ENCODE peak calls at places on chromosomes 12 and 14, in five cellular contexts. One of them, this sample, is unnamed.

GRCh38 chr12:116524311-116524710 is 34.9 kb upstream of the MAP1LC3B2 start:
- DNase-seq in AG04450: no peak
- DNase-seq in effector CD4-positive, alpha-beta T cell: no peak
- DNase-seq in EL: no peak
- DNase-seq in HFFc6: no peak
- DNase-seq in this sample: no peak

GRCh38 chr12:109291531-109292341 is 17.3 kb downstream of the FOXN4 start:
- DNase-seq in EL: peak; percentile 13
- DNase-seq in effector CD4-positive, alpha-beta T cell: no peak
- DNase-seq in HFFc6: no peak
- DNase-seq in AG04450: no peak
- DNase-seq in this sample: no peak

GRCh38 chr14:41549821-41550597 is 56.7 kb upstream of the LRFN5 start:
- DNase-seq in HFFc6: no peak
- DNase-seq in EL: no peak
- DNase-seq in AG04450: no peak
- DNase-seq in effector CD4-positive, alpha-beta T cell: no peak
- DNase-seq in this sample: no peak

GRCh38 chr12:52766351-52767019 is 10.7 kb downstream of the KRT76 start:
- DNase-seq in HFFc6: no peak
- DNase-seq in AG04450: no peak
- DNase-seq in effector CD4-positive, alpha-beta T cell: no peak
- DNase-seq in EL: no peak
- DNase-seq in this sample: no peak

GRCh38 chr14:22263961-22264360 is 325.1 kb downstream of the DAD1 start:
- DNase-seq in AG04450: no peak
- DNase-seq in effector CD4-positive, alpha-beta T cell: no peak
- DNase-seq in EL: no peak
- DNase-seq in HFFc6: no peak
- DNase-seq in this sample: peak; percentile 87

GRCh38 chr14:53409974-53410373 is 256.9 kb upstream of the DDHD1 start:
- DNase-seq in EL: peak; percentile 81
- DNase-seq in AG04450: no peak
- DNase-seq in effector CD4-positive, alpha-beta T cell: no peak
- DNase-seq in HFFc6: peak; percentile 70
- DNase-seq in this sample: peak; percentile 77

GRCh38 chr12:57549909-57550627 is at the start of gene KIF5A:
- DNase-seq in EL: peak; percentile 39
- DNase-seq in effector CD4-positive, alpha-beta T cell: peak; percentile 34
- DNase-seq in AG04450: no peak
- DNase-seq in HFFc6: no peak
- DNase-seq in this sample: peak; percentile 17

GRCh38 chr14:80215756-80216581 is 4.7 kb upstream of the DIO2 start:
- DNase-seq in EL: no peak
- DNase-seq in AG04450: no peak
- DNase-seq in effector CD4-positive, alpha-beta T cell: no peak
- DNase-seq in HFFc6: no peak
- DNase-seq in this sample: peak; percentile 95

GRCh38 chr12:110059651-110060000 is 11.3 kb upstream of the C12orf76 start:
- DNase-seq in effector CD4-positive, alpha-beta T cell: no peak
- DNase-seq in EL: no peak
- DNase-seq in AG04450: no peak
- DNase-seq in HFFc6: no peak
- DNase-seq in this sample: no peak

GRCh38 chr12:67318786-67319185 is 49.6 kb downstream of the CAND1 start:
- DNase-seq in effector CD4-positive, alpha-beta T cell: no peak
- DNase-seq in EL: no peak
- DNase-seq in AG04450: no peak
- DNase-seq in HFFc6: no peak
- DNase-seq in this sample: peak; percentile 53

GRCh38 chr14:101289230-101289690 is 272.0 kb upstream of the DIO3 start:
- DNase-seq in effector CD4-positive, alpha-beta T cell: no peak
- DNase-seq in HFFc6: no peak
- DNase-seq in EL: no peak
- DNase-seq in AG04450: no peak
- DNase-seq in this sample: no peak

GRCh38 chr12:131408036-131408365 is 302.9 kb upstream of the SFSWAP start:
- DNase-seq in EL: no peak
- DNase-seq in HFFc6: no peak
- DNase-seq in effector CD4-positive, alpha-beta T cell: no peak
- DNase-seq in AG04450: no peak
- DNase-seq in this sample: no peak

GRCh38 chr14:59278111-59278510 is 89.6 kb downstream of the DAAM1 start:
- DNase-seq in AG04450: peak; percentile 72
- DNase-seq in EL: peak; percentile 93
- DNase-seq in effector CD4-positive, alpha-beta T cell: no peak
- DNase-seq in HFFc6: peak; percentile 87
- DNase-seq in this sample: peak; percentile 92

GRCh38 chr12:130452546-130452945 is 114.9 kb downstream of the PIWIL1 start:
- DNase-seq in AG04450: no peak
- DNase-seq in HFFc6: no peak
- DNase-seq in effector CD4-positive, alpha-beta T cell: no peak
- DNase-seq in EL: no peak
- DNase-seq in this sample: no peak

GRCh38 chr14:104536942-104537612 is 42.5 kb upstream of the C14orf180 start:
- DNase-seq in effector CD4-positive, alpha-beta T cell: no peak
- DNase-seq in HFFc6: no peak
- DNase-seq in EL: peak; percentile 61
- DNase-seq in AG04450: no peak
- DNase-seq in this sample: peak; percentile 61

GRCh38 chr12:45051490-45052105 is 699 bp upstream of the DBX2 start:
- DNase-seq in AG04450: no peak
- DNase-seq in effector CD4-positive, alpha-beta T cell: no peak
- DNase-seq in HFFc6: no peak
- DNase-seq in EL: peak; percentile 2
- DNase-seq in this sample: no peak

GRCh38 chr14:100774164-100774537 is 47.5 kb downstream of the DLK1 start:
- DNase-seq in HFFc6: no peak
- DNase-seq in EL: no peak
- DNase-seq in effector CD4-positive, alpha-beta T cell: no peak
- DNase-seq in AG04450: no peak
- DNase-seq in this sample: no peak

GRCh38 chr12:109586385-109587296 is 13.0 kb downstream of the MVK start:
- DNase-seq in HFFc6: no peak
- DNase-seq in AG04450: no peak
- DNase-seq in EL: no peak
- DNase-seq in effector CD4-positive, alpha-beta T cell: no peak
- DNase-seq in this sample: no peak

GRCh38 chr12:132804426-132804861 is 24.2 kb downstream of the GOLGA3 start:
- DNase-seq in EL: no peak
- DNase-seq in HFFc6: no peak
- DNase-seq in AG04450: no peak
- DNase-seq in effector CD4-positive, alpha-beta T cell: no peak
- DNase-seq in this sample: peak; percentile 48

GRCh38 chr12:15423629-15424028 is 101.3 kb downstream of the PTPRO start:
- DNase-seq in effector CD4-positive, alpha-beta T cell: no peak
- DNase-seq in EL: peak; percentile 13
- DNase-seq in HFFc6: no peak
- DNase-seq in AG04450: no peak
- DNase-seq in this sample: peak; percentile 6

GRCh38 chr12:6863586-6864321 is 3.6 kb upstream of the TPI1 start:
- DNase-seq in EL: peak; percentile 39
- DNase-seq in effector CD4-positive, alpha-beta T cell: no peak
- DNase-seq in HFFc6: no peak
- DNase-seq in AG04450: no peak
- DNase-seq in this sample: no peak

GRCh38 chr12:106493531-106493930 is 89.3 kb upstream of the RFX4 start:
- DNase-seq in HFFc6: no peak
- DNase-seq in AG04450: no peak
- DNase-seq in effector CD4-positive, alpha-beta T cell: no peak
- DNase-seq in EL: no peak
- DNase-seq in this sample: no peak

GRCh38 chr14:102034301-102034700 is 52.5 kb downstream of the HSP90AA1 start:
- DNase-seq in HFFc6: no peak
- DNase-seq in effector CD4-positive, alpha-beta T cell: no peak
- DNase-seq in EL: no peak
- DNase-seq in AG04450: no peak
- DNase-seq in this sample: no peak

GRCh38 chr12:126488786-126489185 is 1423.6 kb downstream of the AACS start:
- DNase-seq in effector CD4-positive, alpha-beta T cell: no peak
- DNase-seq in AG04450: no peak
- DNase-seq in EL: no peak
- DNase-seq in HFFc6: no peak
- DNase-seq in this sample: no peak

GRCh38 chr14:82510007-82510406 is 976.4 kb upstream of the SEL1L start:
- DNase-seq in HFFc6: no peak
- DNase-seq in AG04450: no peak
- DNase-seq in effector CD4-positive, alpha-beta T cell: no peak
- DNase-seq in EL: no peak
- DNase-seq in this sample: no peak

GRCh38 chr12:93197067-93197593 is 180.6 kb upstream of the NUDT4 start:
- DNase-seq in EL: peak; percentile 61
- DNase-seq in AG04450: no peak
- DNase-seq in HFFc6: peak; percentile 65
- DNase-seq in effector CD4-positive, alpha-beta T cell: no peak
- DNase-seq in this sample: peak; percentile 21

GRCh38 chr14:88630565-88630964 is 67.7 kb downstream of the ZC3H14 start:
- DNase-seq in effector CD4-positive, alpha-beta T cell: no peak
- DNase-seq in AG04450: no peak
- DNase-seq in HFFc6: no peak
- DNase-seq in EL: peak; percentile 57
- DNase-seq in this sample: peak; percentile 67

GRCh38 chr12:1797991-1798733 is 22.2 kb upstream of the LRTM2 start:
- DNase-seq in HFFc6: no peak
- DNase-seq in effector CD4-positive, alpha-beta T cell: no peak
- DNase-seq in EL: no peak
- DNase-seq in AG04450: no peak
- DNase-seq in this sample: no peak

GRCh38 chr14:89444044-89444443 is 27.0 kb upstream of the FOXN3 start:
- DNase-seq in effector CD4-positive, alpha-beta T cell: no peak
- DNase-seq in AG04450: no peak
- DNase-seq in EL: no peak
- DNase-seq in HFFc6: no peak
- DNase-seq in this sample: no peak

GRCh38 chr14:94132285-94132887 is 3.0 kb upstream of the IFI27L2 start:
- DNase-seq in AG04450: peak; percentile 33
- DNase-seq in effector CD4-positive, alpha-beta T cell: peak; percentile 57
- DNase-seq in EL: peak; percentile 71
- DNase-seq in HFFc6: peak; percentile 61
- DNase-seq in this sample: peak; percentile 57

GRCh38 chr12:123998344-123998941 is 25.4 kb downstream of the ZNF664 start:
- DNase-seq in effector CD4-positive, alpha-beta T cell: no peak
- DNase-seq in AG04450: peak; percentile 23
- DNase-seq in HFFc6: no peak
- DNase-seq in EL: no peak
- DNase-seq in this sample: no peak

This sample was measured in trophoblast cell.